ENCODE peak calls at places on chromosomes 11 and 22, in five cellular contexts. One of them, this sample, is unnamed.

GRCh38 chr11:110182886-110183285 is 89.7 kb downstream of the ZC3H12C start:
- DNase-seq in brain microvascular endothelial cell: no peak
- DNase-seq in left kidney: no peak
- DNase-seq in iPS-NIHi11: no peak
- DNase-seq in PC-3: peak
- DNase-seq in this sample: no peak

GRCh38 chr11:10785146-10785474 is 23.6 kb downstream of the EIF4G2 start:
- DNase-seq in PC-3: no peak
- DNase-seq in left kidney: peak
- DNase-seq in brain microvascular endothelial cell: no peak
- DNase-seq in iPS-NIHi11: no peak
- DNase-seq in this sample: no peak

GRCh38 chr11:25755918-25756584 is 575.9 kb upstream of the ANO3 start:
- DNase-seq in brain microvascular endothelial cell: no peak
- DNase-seq in PC-3: no peak
- DNase-seq in left kidney: no peak
- DNase-seq in iPS-NIHi11: no peak
- DNase-seq in this sample: no peak

GRCh38 chr11:30321321-30321720 is 1.6 kb upstream of the ARL14EP start:
- DNase-seq in left kidney: no peak
- DNase-seq in brain microvascular endothelial cell: no peak
- DNase-seq in PC-3: no peak
- DNase-seq in iPS-NIHi11: no peak
- DNase-seq in this sample: no peak

GRCh38 chr11:134272381-134273316 is 3.5 kb upstream of the GLB1L3 start:
- DNase-seq in iPS-NIHi11: peak
- DNase-seq in brain microvascular endothelial cell: no peak
- DNase-seq in PC-3: no peak
- DNase-seq in left kidney: peak
- DNase-seq in this sample: no peak

GRCh38 chr11:67507242-67507890 is 596 bp downstream of the CDK2AP2 start:
- DNase-seq in left kidney: no peak
- DNase-seq in iPS-NIHi11: no peak
- DNase-seq in brain microvascular endothelial cell: peak
- DNase-seq in PC-3: peak
- DNase-seq in this sample: peak

GRCh38 chr11:3000032-3000961 is 8.2 kb upstream of the NAP1L4 start:
- DNase-seq in brain microvascular endothelial cell: peak
- DNase-seq in iPS-NIHi11: peak
- DNase-seq in PC-3: no peak
- DNase-seq in left kidney: no peak
- DNase-seq in this sample: peak

GRCh38 chr11:131099746-131100145 is 183.5 kb upstream of the SNX19 start:
- DNase-seq in PC-3: peak
- DNase-seq in left kidney: no peak
- DNase-seq in brain microvascular endothelial cell: no peak
- DNase-seq in iPS-NIHi11: no peak
- DNase-seq in this sample: no peak

GRCh38 chr11:116376547-116376946 is 396.2 kb downstream of the BUD13 start:
- DNase-seq in brain microvascular endothelial cell: no peak
- DNase-seq in iPS-NIHi11: no peak
- DNase-seq in left kidney: no peak
- DNase-seq in PC-3: no peak
- DNase-seq in this sample: no peak

GRCh38 chr11:124801014-124801413 is 808 bp upstream of the MSANTD2 start:
- DNase-seq in left kidney: peak
- DNase-seq in PC-3: peak
- DNase-seq in brain microvascular endothelial cell: peak
- DNase-seq in iPS-NIHi11: no peak
- DNase-seq in this sample: peak

GRCh38 chr11:110069158-110069737 is 23.9 kb upstream of the ZC3H12C start:
- DNase-seq in PC-3: peak
- DNase-seq in brain microvascular endothelial cell: peak
- DNase-seq in iPS-NIHi11: no peak
- DNase-seq in left kidney: peak
- DNase-seq in this sample: no peak

GRCh38 chr11:45031912-45032519 is 81.3 kb upstream of the TP53I11 start:
- DNase-seq in left kidney: no peak
- DNase-seq in iPS-NIHi11: no peak
- DNase-seq in brain microvascular endothelial cell: no peak
- DNase-seq in PC-3: no peak
- DNase-seq in this sample: no peak

GRCh38 chr22:18023509-18024275 is 669 bp downstream of the MICAL3 start:
- DNase-seq in iPS-NIHi11: peak
- DNase-seq in left kidney: peak
- DNase-seq in PC-3: peak
- DNase-seq in brain microvascular endothelial cell: no peak
- DNase-seq in this sample: peak

GRCh38 chr22:49021097-49021925 is 806.4 kb downstream of the BRD1 start:
- DNase-seq in PC-3: no peak
- DNase-seq in brain microvascular endothelial cell: no peak
- DNase-seq in iPS-NIHi11: no peak
- DNase-seq in left kidney: no peak
- DNase-seq in this sample: no peak

GRCh38 chr11:79018371-79018849 is 422.4 kb downstream of the TENM4 start:
- DNase-seq in iPS-NIHi11: no peak
- DNase-seq in PC-3: peak
- DNase-seq in left kidney: no peak
- DNase-seq in brain microvascular endothelial cell: peak
- DNase-seq in this sample: peak

GRCh38 chr22:20843501-20843900 is 15.1 kb downstream of the PI4KA start:
- DNase-seq in iPS-NIHi11: no peak
- DNase-seq in PC-3: peak
- DNase-seq in brain microvascular endothelial cell: no peak
- DNase-seq in left kidney: no peak
- DNase-seq in this sample: no peak

GRCh38 chr11:721913-722811 is 16.1 kb downstream of the EPS8L2 start:
- DNase-seq in brain microvascular endothelial cell: no peak
- DNase-seq in left kidney: peak
- DNase-seq in iPS-NIHi11: peak
- DNase-seq in PC-3: no peak
- DNase-seq in this sample: no peak

GRCh38 chr11:75924966-75925784 is 110.2 kb downstream of the UVRAG start:
- DNase-seq in iPS-NIHi11: no peak
- DNase-seq in left kidney: no peak
- DNase-seq in PC-3: peak
- DNase-seq in brain microvascular endothelial cell: no peak
- DNase-seq in this sample: no peak

GRCh38 chr11:122140535-122140934 is 24.5 kb upstream of the BLID start:
- DNase-seq in PC-3: peak
- DNase-seq in brain microvascular endothelial cell: peak
- DNase-seq in left kidney: no peak
- DNase-seq in iPS-NIHi11: no peak
- DNase-seq in this sample: peak

GRCh38 chr22:25622011-25622410 is 57.5 kb downstream of the GRK3 start:
- DNase-seq in PC-3: no peak
- DNase-seq in iPS-NIHi11: no peak
- DNase-seq in brain microvascular endothelial cell: no peak
- DNase-seq in left kidney: peak
- DNase-seq in this sample: peak

GRCh38 chr11:17258670-17259069 is 17.9 kb upstream of the NUCB2 start:
- DNase-seq in iPS-NIHi11: no peak
- DNase-seq in brain microvascular endothelial cell: no peak
- DNase-seq in left kidney: no peak
- DNase-seq in PC-3: no peak
- DNase-seq in this sample: no peak

GRCh38 chr22:32205974-32206773 is 1.3 kb upstream of the RFPL2 start:
- DNase-seq in brain microvascular endothelial cell: no peak
- DNase-seq in left kidney: no peak
- DNase-seq in PC-3: no peak
- DNase-seq in iPS-NIHi11: peak
- DNase-seq in this sample: no peak

GRCh38 chr11:66082936-66083698 is 13.0 kb downstream of the PACS1 start:
- DNase-seq in brain microvascular endothelial cell: no peak
- DNase-seq in iPS-NIHi11: no peak
- DNase-seq in PC-3: peak
- DNase-seq in left kidney: no peak
- DNase-seq in this sample: no peak

GRCh38 chr11:19905280-19905853 is 192.7 kb downstream of the NAV2 start:
- DNase-seq in brain microvascular endothelial cell: no peak
- DNase-seq in PC-3: peak
- DNase-seq in left kidney: peak
- DNase-seq in iPS-NIHi11: peak
- DNase-seq in this sample: no peak

GRCh38 chr22:33952776-33953175 is 32.5 kb upstream of the LARGE1 start:
- DNase-seq in left kidney: no peak
- DNase-seq in brain microvascular endothelial cell: no peak
- DNase-seq in PC-3: no peak
- DNase-seq in iPS-NIHi11: no peak
- DNase-seq in this sample: no peak

GRCh38 chr22:22235564-22235963 is 9.0 kb upstream of the VPREB1 start:
- DNase-seq in brain microvascular endothelial cell: no peak
- DNase-seq in left kidney: peak
- DNase-seq in PC-3: peak
- DNase-seq in iPS-NIHi11: peak
- DNase-seq in this sample: no peak

GRCh38 chr22:32255726-32256125 is 579 bp upstream of the SLC5A4 start:
- DNase-seq in PC-3: no peak
- DNase-seq in iPS-NIHi11: no peak
- DNase-seq in left kidney: no peak
- DNase-seq in brain microvascular endothelial cell: no peak
- DNase-seq in this sample: no peak

GRCh38 chr11:113114452-113115027 is 153.3 kb downstream of the NCAM1 start:
- DNase-seq in PC-3: peak
- DNase-seq in brain microvascular endothelial cell: peak
- DNase-seq in left kidney: peak
- DNase-seq in iPS-NIHi11: peak
- DNase-seq in this sample: peak

This sample was measured in astrocyte of the cerebellum.